ENCODE peak calls at places on chromosomes 12 and 14, in eight cellular contexts. T is CD4-positive, alpha-beta T cell; N is activated B cell treated with CpG ODN at 0.5 μM for 24 hours; X is M059J; R is GF-D8; V is fibroblast of pulmonary artery; S is lower lobe of right lung; Y is activated CD4-positive, alpha-beta T cell treated with anti-CD3 and anti-CD28 coated beads for 24 hours. U is an unnamed sample.
A peak's percentile ranks its signal among the peaks of the same experiment; 100 is the strongest.

GRCh38 chr14:52043690-52044089 is 25.2 kb downstream of the NID2 start:
- DNase-seq in T (peak; percentile 15), N (no peak), X (peak; percentile 40), R (no peak), V (no peak), S (no peak), Y (peak; percentile 15), U (no peak)

GRCh38 chr14:65251213-65251612 is 148.9 kb upstream of the MAX start:
- DNase-seq in T (no peak), N (no peak), X (peak; percentile 90), R (no peak), V (peak; percentile 97), S (no peak), Y (no peak), U (no peak)

GRCh38 chr12:124677552-124678356 is 110.3 kb upstream of the NCOR2 start:
- DNase-seq in T (no peak), N (no peak), X (no peak), R (no peak), V (no peak), S (no peak), Y (no peak), U (no peak)

GRCh38 chr12:43580601-43581000 is 28.6 kb upstream of the ADAMTS20 start:
- DNase-seq in T (no peak), N (no peak), X (no peak), R (no peak), V (no peak), S (no peak), Y (no peak), U (no peak)

GRCh38 chr12:108560321-108560721 is 652 bp downstream of the SART3 start:
- DNase-seq in T (no peak), N (no peak), X (peak; percentile 24), R (peak; percentile 64), V (peak; percentile 75), S (no peak), Y (no peak), U (no peak)

GRCh38 chr12:31300341-31300740 is 25.6 kb downstream of the SINHCAF start:
- DNase-seq in T (no peak), N (no peak), X (no peak), R (no peak), V (no peak), S (no peak), Y (no peak), U (no peak)

GRCh38 chr12:112891093-112892024 is 15.4 kb upstream of the OAS1 start:
- DNase-seq in T (no peak), N (no peak), X (peak; percentile 25), R (no peak), V (peak; percentile 3), S (no peak), Y (no peak), U (no peak)

GRCh38 chr14:85333313-85333712 is 196.6 kb upstream of the FLRT2 start:
- DNase-seq in T (no peak), N (no peak), X (no peak), R (no peak), V (peak; percentile 51), S (no peak), Y (no peak), U (no peak)

GRCh38 chr12:68587448-68587873 is 23.2 kb upstream of the RAP1B start:
- DNase-seq in T (peak; percentile 9), N (no peak), X (peak; percentile 65), R (peak; percentile 41), V (no peak), S (no peak), Y (no peak), U (no peak)

GRCh38 chr12:94735985-94736384 is 85.6 kb upstream of the TMCC3 start:
- DNase-seq in T (no peak), N (no peak), X (no peak), R (no peak), V (no peak), S (no peak), Y (no peak), U (no peak)

GRCh38 chr12:94783862-94784261 is 133.5 kb upstream of the TMCC3 start:
- DNase-seq in T (no peak), N (no peak), X (peak; percentile 8), R (no peak), V (peak; percentile 37), S (no peak), Y (no peak), U (no peak)

GRCh38 chr14:76958975-76959710 is 69.4 kb downstream of the IRF2BPL start:
- DNase-seq in T (no peak), N (no peak), X (peak; percentile 95), R (no peak), V (no peak), S (no peak), Y (no peak), U (no peak)

GRCh38 chr12:86712425-86712843 is 456.2 kb upstream of the MGAT4C start:
- DNase-seq in T (no peak), N (no peak), X (peak; percentile 97), R (no peak), V (peak; percentile 99), S (no peak), Y (no peak), U (no peak)

GRCh38 chr12:57470970-57471656 is 8.6 kb downstream of the ARHGAP9 start:
- DNase-seq in T (no peak), N (no peak), X (no peak), R (no peak), V (no peak), S (no peak), Y (no peak), U (no peak)

GRCh38 chr12:53047221-53048032 is 2.4 kb upstream of the TNS2 start:
- DNase-seq in T (peak; percentile 79), N (peak; percentile 80), X (peak; percentile 80), R (no peak), V (peak; percentile 80), S (peak; percentile 87), Y (peak; percentile 50), U (peak; percentile 76)

GRCh38 chr14:64561631-64562030 is 11.9 kb downstream of the PPP1R36 start:
- DNase-seq in T (no peak), N (no peak), X (peak; percentile 36), R (no peak), V (no peak), S (no peak), Y (no peak), U (no peak)

GRCh38 chr14:98899441-98899840 is 372.6 kb downstream of the BCL11B start:
- DNase-seq in T (no peak), N (no peak), X (no peak), R (no peak), V (no peak), S (no peak), Y (no peak), U (no peak)

GRCh38 chr12:123479442-123480180 is 21.7 kb downstream of the SNRNP35 start:
- DNase-seq in T (no peak), N (no peak), X (no peak), R (no peak), V (no peak), S (no peak), Y (no peak), U (no peak)

GRCh38 chr12:77382096-77382742 is 316.9 kb upstream of the E2F7 start:
- DNase-seq in T (no peak), N (no peak), X (no peak), R (no peak), V (peak; percentile 20), S (no peak), Y (no peak), U (no peak)

GRCh38 chr12:131687346-131688125 is 23.4 kb upstream of the SFSWAP start:
- DNase-seq in T (no peak), N (no peak), X (no peak), R (no peak), V (no peak), S (no peak), Y (no peak), U (no peak)

GRCh38 chr12:127396720-127397119 is 870.2 kb upstream of the TMEM132C start:
- DNase-seq in T (no peak), N (no peak), X (no peak), R (no peak), V (peak; percentile 6), S (no peak), Y (no peak), U (no peak)

GRCh38 chr12:127723236-127723635 is 543.7 kb upstream of the TMEM132C start:
- DNase-seq in T (no peak), N (no peak), X (no peak), R (no peak), V (no peak), S (no peak), Y (no peak), U (no peak)

GRCh38 chr14:38910092-38910491 is 192.9 kb downstream of the SEC23A start:
- DNase-seq in T (no peak), N (no peak), X (no peak), R (no peak), V (no peak), S (no peak), Y (no peak), U (no peak)

GRCh38 chr14:76582447-76582846 is 178.8 kb upstream of the VASH1 start:
- DNase-seq in T (no peak), N (no peak), X (no peak), R (no peak), V (no peak), S (no peak), Y (no peak), U (no peak)

GRCh38 chr14:105064721-105065143 is 498 bp downstream of the GPR132 start:
- DNase-seq in T (peak; percentile 28), N (no peak), X (peak; percentile 27), R (no peak), V (peak; percentile 16), S (no peak), Y (no peak), U (no peak)

GRCh38 chr14:95741781-95742180 is 27.9 kb upstream of the TCL1A start:
- DNase-seq in T (no peak), N (no peak), X (no peak), R (no peak), V (no peak), S (no peak), Y (no peak), U (no peak)

GRCh38 chr14:103281496-103282231 is 52.4 kb upstream of the EIF5 start:
- DNase-seq in T (no peak), N (no peak), X (peak; percentile 58), R (no peak), V (peak; percentile 58), S (no peak), Y (no peak), U (no peak)

GRCh38 chr14:47710581-47710980 is 35.2 kb upstream of the MDGA2 start:
- DNase-seq in T (no peak), N (no peak), X (no peak), R (no peak), V (no peak), S (no peak), Y (no peak), U (no peak)

GRCh38 chr12:40971911-40972310 is 216.2 kb upstream of the PDZRN4 start:
- DNase-seq in T (no peak), N (no peak), X (peak; percentile 1), R (no peak), V (no peak), S (no peak), Y (no peak), U (no peak)

U was measured in breast epithelium.